ENCODE peak calls at places on chromosome 11, in eight cellular contexts. H is mesendoderm, X is fibroblast of lung, J is psoas muscle, B is tibial nerve, A is cardiac muscle cell, U is left ventricle myocardium inferior, K is OCI-LY7. N is an unnamed sample.
A peak's percentile ranks its signal among the peaks of the same experiment; 100 is the strongest.

GRCh38 chr11:47412152-47412746 is 3.9 kb downstream of the SLC39A13 start:
- DNase-seq in H (peak; percentile 75), X (no peak), J (peak; percentile 82), U (peak; percentile 42), B (no peak), A (peak; percentile 68), K (peak; percentile 71), N (peak; percentile 75)

GRCh38 chr11:3169235-3169951 is 4.3 kb upstream of the OSBPL5 start:
- DNase-seq in K (no peak), J (peak; percentile 80), B (peak; percentile 49), U (peak; percentile 55), A (peak; percentile 18), H (peak; percentile 66), X (peak; percentile 75), N (peak; percentile 55)

GRCh38 chr11:17770048-17770652 is 35.6 kb downstream of the KCNC1 start:
- DNase-seq in B (no peak), A (peak; percentile 6), U (no peak), X (no peak), K (peak; percentile 15), J (peak; percentile 55), H (peak; percentile 44), N (no peak)

GRCh38 chr11:31060880-31061279 is 308.7 kb downstream of the DCDC1 start:
- DNase-seq in A (peak; percentile 9), H (no peak), J (no peak), X (peak; percentile 56), B (no peak), K (no peak), U (no peak), N (no peak)

GRCh38 chr11:37849731-37850130 is 1251.7 kb upstream of the RAG2 start:
- DNase-seq in K (no peak), X (no peak), B (no peak), A (no peak), H (no peak), U (no peak), J (no peak), N (no peak)

GRCh38 chr11:70491696-70492472 is 93.6 kb downstream of the CTTN start:
- DNase-seq in K (no peak), U (no peak), A (no peak), H (no peak), J (peak; percentile 44), B (no peak), X (no peak), N (peak; percentile 43)

GRCh38 chr11:20873054-20873453 is 203.7 kb downstream of the NELL1 start:
- DNase-seq in B (no peak), H (peak; percentile 83), X (no peak), K (peak; percentile 24), U (no peak), A (peak; percentile 64), J (no peak), N (no peak)

GRCh38 chr11:69318093-69318420 is 24.1 kb downstream of the MYEOV start:
- DNase-seq in K (no peak), U (no peak), J (no peak), A (no peak), X (no peak), B (no peak), H (no peak), N (no peak)

GRCh38 chr11:15580056-15580774 is 465.5 kb downstream of the INSC start:
- DNase-seq in H (no peak), J (no peak), U (no peak), B (no peak), K (no peak), X (no peak), A (no peak), N (no peak)

GRCh38 chr11:47067401-47067800 is 109.3 kb downstream of the ARFGAP2 start:
- DNase-seq in K (no peak), B (no peak), A (no peak), U (no peak), J (no peak), H (peak; percentile 88), X (no peak), N (no peak)

GRCh38 chr11:27241316-27242122 is 121.5 kb downstream of the CCDC34 start:
- DNase-seq in K (no peak), H (peak; percentile 12), A (no peak), B (no peak), U (no peak), X (peak; percentile 97), J (no peak), N (no peak)

GRCh38 chr11:15074206-15075161 is 1.1 kb downstream of the CALCB start:
- DNase-seq in B (peak; percentile 81), U (peak; percentile 81), A (peak; percentile 92), X (peak; percentile 51), J (peak; percentile 87), H (peak; percentile 96), K (peak; percentile 59), N (peak; percentile 86)

GRCh38 chr11:63478896-63479295 is 12.1 kb downstream of the PLAAT5 start:
- DNase-seq in J (no peak), A (peak; percentile 75), X (peak; percentile 66), B (peak; percentile 52), U (no peak), H (peak; percentile 89), K (peak; percentile 71), N (no peak)

GRCh38 chr11:106304274-106304673 is 226.8 kb downstream of the AASDHPPT start:
- DNase-seq in X (peak; percentile 86), U (no peak), K (no peak), A (no peak), H (no peak), B (no peak), J (no peak), N (no peak)

GRCh38 chr11:12149672-12150225 is 39.4 kb downstream of the MICAL2 start:
- DNase-seq in B (no peak), J (no peak), K (no peak), H (no peak), U (no peak), X (peak; percentile 85), A (no peak), N (no peak)

GRCh38 chr11:6703247-6704063 is 20.3 kb upstream of the MRPL17 start:
- DNase-seq in B (peak; percentile 46), J (no peak), K (peak; percentile 42), A (peak; percentile 58), H (peak; percentile 78), U (peak; percentile 26), X (peak; percentile 58), N (no peak)

GRCh38 chr11:45927684-45928413 is 5.4 kb downstream of the LARGE2 start:
- DNase-seq in H (no peak), B (no peak), A (no peak), K (no peak), J (no peak), X (no peak), U (peak; percentile 5), N (no peak)
- H3K27ac ChIP-seq in H (no peak overlapping the region), B (no peak overlapping the region), A (no peak overlapping the region), K (no peak overlapping the region), J (no peak overlapping the region), X (no peak overlapping the region), U (no peak overlapping the region), N (no peak overlapping the region)

DNA sequence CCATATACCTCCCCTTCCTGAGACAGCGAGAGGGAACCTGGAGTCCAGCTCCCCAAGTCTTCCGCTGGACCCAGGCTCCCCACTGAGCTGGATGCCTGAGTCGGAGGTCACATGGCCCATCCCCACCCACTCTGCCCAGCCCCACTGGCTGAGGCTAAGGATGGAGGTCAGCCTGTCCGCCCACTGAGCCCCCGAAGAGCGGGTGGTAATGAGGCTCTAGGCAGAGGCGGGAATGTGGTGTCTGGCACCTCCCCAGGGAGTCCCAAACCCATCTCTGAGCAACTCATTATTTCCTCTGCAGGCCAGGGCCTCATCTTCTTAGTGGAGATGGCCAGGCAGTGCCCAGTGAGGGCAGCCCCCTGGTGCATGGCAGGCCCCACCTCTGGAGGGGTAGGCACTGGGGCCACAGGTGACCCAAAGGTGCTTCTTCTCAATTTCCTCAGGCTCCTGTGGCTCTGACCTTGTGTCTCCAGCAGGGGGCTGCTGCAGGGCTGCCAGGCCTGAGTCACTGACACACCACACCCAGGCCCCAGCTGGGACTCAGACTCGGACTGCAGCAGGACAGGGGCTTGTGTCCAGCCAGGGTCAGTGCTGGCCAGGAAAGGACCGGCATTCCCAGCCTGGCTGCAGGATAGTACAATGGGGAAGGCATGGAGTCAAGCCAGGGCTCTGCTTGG is 10.2 kb upstream of the PDE2A start:
- DNase-seq in A (peak; percentile 76), X (peak; percentile 58), J (peak; percentile 86), K (peak; percentile 71), H (peak; percentile 88), U (peak; percentile 78), B (peak; percentile 52), N (peak; percentile 68)
- H3K27ac ChIP-seq in A (no peak overlapping the region), X (no peak overlapping the region), J (no peak overlapping the region), K (no peak overlapping the region), H (peak overlapping the region; percentile 84), U (peak overlapping the region; percentile 80), B (no peak overlapping the region), N (peak overlapping the region; percentile 2)

DNA sequence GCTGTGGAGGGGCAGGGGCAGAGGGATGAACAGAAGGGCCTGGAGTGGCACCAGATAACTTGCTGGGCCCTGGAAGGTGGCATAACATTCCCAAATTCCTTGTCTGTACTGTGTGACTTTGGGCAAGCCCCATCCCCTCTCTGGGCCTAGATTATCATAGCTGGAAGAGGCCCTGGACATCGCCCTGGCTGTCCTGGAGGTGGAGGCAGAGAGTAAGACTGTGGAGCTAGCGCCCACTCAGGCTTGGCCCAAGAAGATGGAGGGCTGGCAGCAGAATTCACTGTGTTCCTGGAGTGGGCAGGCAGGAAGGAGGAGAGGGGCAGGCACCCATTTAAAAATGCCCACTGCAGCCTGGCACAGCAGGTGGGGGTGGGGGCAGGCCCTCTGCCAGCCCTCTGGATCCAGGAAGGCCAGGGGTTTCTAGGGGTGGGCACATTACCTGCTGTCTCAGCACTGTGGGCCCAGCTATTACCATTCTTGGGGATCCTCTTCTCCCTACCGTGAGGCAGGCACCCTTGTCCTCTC is 22.6 kb downstream of the ARHGEF17 start:
- DNase-seq in K (no peak), U (no peak), X (peak; percentile 48), J (peak; percentile 36), B (no peak), A (peak; percentile 49), H (peak; percentile 73), N (no peak)
- H3K27ac ChIP-seq in K (no peak overlapping the region), U (peak overlapping the region; percentile 76), X (peak overlapping the region; percentile 64), J (peak overlapping the region; percentile 2), B (peak overlapping the region; percentile 75), A (peak overlapping the region; percentile 88), H (peak overlapping the region; percentile 21), N (peak overlapping the region; percentile 38)

GRCh38 chr11:104968365-104968855 is at the start of gene CASP4:
- DNase-seq in H (no peak), X (peak; percentile 77), J (no peak), B (peak; percentile 54), A (no peak), K (peak; percentile 2), U (no peak), N (no peak)

GRCh38 chr11:104965735-104966134 is 2.6 kb downstream of the CASP4 start:
- DNase-seq in H (no peak), B (no peak), K (no peak), X (no peak), U (no peak), J (no peak), A (no peak), N (no peak)

GRCh38 chr11:104970756-104971155 is 2.4 kb upstream of the CASP4 start:
- DNase-seq in A (no peak), B (no peak), X (no peak), H (no peak), U (no peak), J (no peak), K (no peak), N (no peak)

GRCh38 chr11:104967493-104968364 is 645 bp downstream of the CASP4 start:
- DNase-seq in K (no peak), X (no peak), H (no peak), A (no peak), U (no peak), B (no peak), J (no peak), N (no peak)

GRCh38 chr11:104968856-104969776 is 742 bp upstream of the CASP4 start:
- DNase-seq in A (no peak), B (peak; percentile 7), H (peak; percentile 62), X (peak; percentile 4), U (peak; percentile 25), K (no peak), J (peak; percentile 55), N (peak; percentile 44)
- H3K27ac ChIP-seq in A (no peak overlapping the region), B (peak overlapping the region; percentile 81), H (no peak overlapping the region), X (peak overlapping the region; percentile 88), U (peak overlapping the region; percentile 87), K (no peak overlapping the region), J (peak overlapping the region; percentile 62), N (peak overlapping the region; percentile 94)

N was measured in lower lobe of right lung.